ENCODE peak calls at places on chromosomes 6 and 20, in ten cellular contexts. One of them, this sample, is unnamed.
A peak's percentile ranks its signal among the peaks of the same experiment; 100 is the strongest.

GRCh38 chr6:43817192-43817591 is 47.2 kb downstream of the VEGFA start:
- DNase-seq in GM12878: no peak
- DNase-seq in K562: peak; percentile 69
- DNase-seq in SK-N-SH: no peak
- DNase-seq in esophagus muscularis mucosa: no peak
- DNase-seq in stomach: peak; percentile 57
- DNase-seq in HepG2: peak; percentile 72
- DNase-seq in A549: peak; percentile 66
- DNase-seq in upper lobe of left lung: no peak
- DNase-seq in ovary: no peak
- DNase-seq in this sample: no peak

GRCh38 chr20:47418061-47418616 is 61.6 kb upstream of the ZMYND8 start:
- DNase-seq in A549: no peak
- DNase-seq in K562: no peak
- DNase-seq in SK-N-SH: no peak
- DNase-seq in upper lobe of left lung: no peak
- DNase-seq in ovary: no peak
- DNase-seq in esophagus muscularis mucosa: no peak
- DNase-seq in HepG2: peak; percentile 71
- DNase-seq in GM12878: no peak
- DNase-seq in stomach: no peak
- DNase-seq in this sample: no peak

GRCh38 chr6:25314776-25315175 is 35.6 kb downstream of the CARMIL1 start:
- DNase-seq in esophagus muscularis mucosa: no peak
- DNase-seq in K562: no peak
- DNase-seq in upper lobe of left lung: no peak
- DNase-seq in stomach: no peak
- DNase-seq in A549: no peak
- DNase-seq in SK-N-SH: no peak
- DNase-seq in ovary: no peak
- DNase-seq in HepG2: no peak
- DNase-seq in GM12878: no peak
- DNase-seq in this sample: no peak

GRCh38 chr6:81086931-81087330 is 665.5 kb downstream of the TENT5A start:
- DNase-seq in ovary: no peak
- DNase-seq in GM12878: no peak
- DNase-seq in K562: no peak
- DNase-seq in SK-N-SH: no peak
- DNase-seq in A549: no peak
- DNase-seq in HepG2: no peak
- DNase-seq in upper lobe of left lung: no peak
- DNase-seq in stomach: no peak
- DNase-seq in esophagus muscularis mucosa: no peak
- DNase-seq in this sample: no peak

GRCh38 chr6:25454141-25454540 is 175.0 kb downstream of the CARMIL1 start:
- DNase-seq in K562: no peak
- DNase-seq in ovary: no peak
- DNase-seq in A549: no peak
- DNase-seq in upper lobe of left lung: no peak
- DNase-seq in HepG2: no peak
- DNase-seq in SK-N-SH: no peak
- DNase-seq in esophagus muscularis mucosa: no peak
- DNase-seq in GM12878: no peak
- DNase-seq in stomach: no peak
- DNase-seq in this sample: no peak

GRCh38 chr6:35402136-35402855 is 49.8 kb upstream of the FANCE start:
- DNase-seq in stomach: peak; percentile 79
- DNase-seq in K562: no peak
- DNase-seq in ovary: no peak
- DNase-seq in SK-N-SH: no peak
- DNase-seq in HepG2: peak; percentile 93
- DNase-seq in esophagus muscularis mucosa: no peak
- DNase-seq in A549: no peak
- DNase-seq in upper lobe of left lung: no peak
- DNase-seq in GM12878: peak; percentile 51
- DNase-seq in this sample: no peak

GRCh38 chr6:17013701-17014100 is 88.1 kb upstream of the STMND1 start:
- DNase-seq in esophagus muscularis mucosa: no peak
- DNase-seq in SK-N-SH: no peak
- DNase-seq in HepG2: no peak
- DNase-seq in GM12878: no peak
- DNase-seq in ovary: no peak
- DNase-seq in upper lobe of left lung: no peak
- DNase-seq in stomach: no peak
- DNase-seq in K562: no peak
- DNase-seq in A549: no peak
- DNase-seq in this sample: no peak

GRCh38 chr6:127077886-127078285 is 40.6 kb upstream of the RSPO3 start:
- DNase-seq in esophagus muscularis mucosa: no peak
- DNase-seq in HepG2: no peak
- DNase-seq in GM12878: no peak
- DNase-seq in A549: no peak
- DNase-seq in upper lobe of left lung: no peak
- DNase-seq in stomach: no peak
- DNase-seq in K562: no peak
- DNase-seq in ovary: no peak
- DNase-seq in SK-N-SH: no peak
- DNase-seq in this sample: no peak

GRCh38 chr6:109867970-109868358 is 110.1 kb upstream of the GPR6 start:
- DNase-seq in GM12878: no peak
- DNase-seq in A549: no peak
- DNase-seq in K562: no peak
- DNase-seq in SK-N-SH: no peak
- DNase-seq in stomach: no peak
- DNase-seq in ovary: peak; percentile 38
- DNase-seq in esophagus muscularis mucosa: peak; percentile 12
- DNase-seq in HepG2: no peak
- DNase-seq in upper lobe of left lung: no peak
- DNase-seq in this sample: no peak

GRCh38 chr6:17156112-17156921 is 54.5 kb downstream of the STMND1 start:
- DNase-seq in A549: peak; percentile 34
- DNase-seq in SK-N-SH: peak; percentile 63
- DNase-seq in HepG2: peak; percentile 75
- DNase-seq in ovary: peak; percentile 72
- DNase-seq in upper lobe of left lung: no peak
- DNase-seq in stomach: peak; percentile 72
- DNase-seq in GM12878: peak; percentile 20
- DNase-seq in esophagus muscularis mucosa: peak; percentile 91
- DNase-seq in K562: peak; percentile 61
- DNase-seq in this sample: peak; percentile 94

GRCh38 chr6:157841211-157841840 is 18.3 kb downstream of the SNX9 start:
- DNase-seq in K562: peak; percentile 50
- DNase-seq in HepG2: no peak
- DNase-seq in SK-N-SH: no peak
- DNase-seq in upper lobe of left lung: no peak
- DNase-seq in A549: no peak
- DNase-seq in GM12878: peak; percentile 73
- DNase-seq in stomach: peak; percentile 53
- DNase-seq in esophagus muscularis mucosa: no peak
- DNase-seq in ovary: no peak
- DNase-seq in this sample: no peak

GRCh38 chr6:36757943-36758508 is 60.4 kb downstream of the RAB44 start:
- DNase-seq in K562: no peak
- DNase-seq in ovary: no peak
- DNase-seq in SK-N-SH: no peak
- DNase-seq in A549: no peak
- DNase-seq in upper lobe of left lung: no peak
- DNase-seq in stomach: no peak
- DNase-seq in esophagus muscularis mucosa: no peak
- DNase-seq in HepG2: no peak
- DNase-seq in GM12878: no peak
- DNase-seq in this sample: no peak

GRCh38 chr6:127190552-127190951 is 72.1 kb downstream of the RSPO3 start:
- DNase-seq in HepG2: no peak
- DNase-seq in GM12878: no peak
- DNase-seq in upper lobe of left lung: no peak
- DNase-seq in stomach: no peak
- DNase-seq in ovary: no peak
- DNase-seq in SK-N-SH: no peak
- DNase-seq in esophagus muscularis mucosa: no peak
- DNase-seq in K562: peak; percentile 7
- DNase-seq in A549: peak; percentile 4
- DNase-seq in this sample: no peak

GRCh38 chr6:27130668-27131428 is 116.7 kb upstream of the PRSS16 start:
- DNase-seq in esophagus muscularis mucosa: no peak
- DNase-seq in A549: no peak
- DNase-seq in ovary: no peak
- DNase-seq in upper lobe of left lung: no peak
- DNase-seq in stomach: no peak
- DNase-seq in HepG2: no peak
- DNase-seq in SK-N-SH: no peak
- DNase-seq in K562: no peak
- DNase-seq in GM12878: no peak
- DNase-seq in this sample: no peak

GRCh38 chr6:20403080-20403765 is 1.5 kb downstream of the E2F3 start:
- DNase-seq in esophagus muscularis mucosa: peak; percentile 96
- DNase-seq in stomach: peak; percentile 84
- DNase-seq in SK-N-SH: peak; percentile 87
- DNase-seq in GM12878: peak; percentile 67
- DNase-seq in ovary: peak; percentile 72
- DNase-seq in HepG2: peak; percentile 91
- DNase-seq in K562: peak; percentile 83
- DNase-seq in A549: peak; percentile 49
- DNase-seq in upper lobe of left lung: peak; percentile 97
- DNase-seq in this sample: peak; percentile 56

GRCh38 chr6:33276864-33277662 is at the start of gene B3GALT4:
- DNase-seq in esophagus muscularis mucosa: peak; percentile 95
- DNase-seq in A549: peak; percentile 46
- DNase-seq in HepG2: no peak
- DNase-seq in K562: peak; percentile 91
- DNase-seq in SK-N-SH: peak; percentile 92
- DNase-seq in stomach: peak; percentile 84
- DNase-seq in upper lobe of left lung: peak; percentile 95
- DNase-seq in ovary: peak; percentile 75
- DNase-seq in GM12878: peak; percentile 49
- DNase-seq in this sample: peak; percentile 48

GRCh38 chr20:38866265-38867061 is 59.8 kb upstream of the FAM83D start:
- DNase-seq in HepG2: no peak
- DNase-seq in A549: no peak
- DNase-seq in GM12878: no peak
- DNase-seq in ovary: no peak
- DNase-seq in stomach: no peak
- DNase-seq in SK-N-SH: peak; percentile 57
- DNase-seq in upper lobe of left lung: no peak
- DNase-seq in esophagus muscularis mucosa: no peak
- DNase-seq in K562: no peak
- DNase-seq in this sample: no peak
- TF ChIP-seq EP300 in HepG2: no peak
- TF ChIP-seq EP300 in A549: no peak
- TF ChIP-seq EP300 in GM12878: no peak
- TF ChIP-seq EP300 in ovary: no peak
- TF ChIP-seq EP300 in stomach: no peak
- TF ChIP-seq EP300 in SK-N-SH: no peak
- TF ChIP-seq EP300 in upper lobe of left lung: no peak
- TF ChIP-seq EP300 in esophagus muscularis mucosa: no peak
- TF ChIP-seq EP300 in K562: no peak
- TF ChIP-seq EP300 in this sample: no peak

GRCh38 chr6:47379328-47379727 is 69.6 kb upstream of the TNFRSF21 start:
- DNase-seq in A549: no peak
- DNase-seq in ovary: no peak
- DNase-seq in upper lobe of left lung: no peak
- DNase-seq in K562: no peak
- DNase-seq in GM12878: no peak
- DNase-seq in SK-N-SH: no peak
- DNase-seq in esophagus muscularis mucosa: no peak
- DNase-seq in stomach: no peak
- DNase-seq in HepG2: no peak
- DNase-seq in this sample: no peak
- TF ChIP-seq EP300 in A549: no peak
- TF ChIP-seq EP300 in ovary: no peak
- TF ChIP-seq EP300 in upper lobe of left lung: no peak
- TF ChIP-seq EP300 in K562: no peak
- TF ChIP-seq EP300 in GM12878: no peak
- TF ChIP-seq EP300 in SK-N-SH: no peak
- TF ChIP-seq EP300 in esophagus muscularis mucosa: no peak
- TF ChIP-seq EP300 in stomach: no peak
- TF ChIP-seq EP300 in HepG2: no peak
- TF ChIP-seq EP300 in this sample: no peak

GRCh38 chr20:32636821-32637220 is 36.9 kb downstream of the C20orf203 start:
- DNase-seq in SK-N-SH: no peak
- DNase-seq in A549: no peak
- DNase-seq in GM12878: no peak
- DNase-seq in upper lobe of left lung: no peak
- DNase-seq in HepG2: no peak
- DNase-seq in K562: no peak
- DNase-seq in ovary: peak; percentile 34
- DNase-seq in esophagus muscularis mucosa: no peak
- DNase-seq in stomach: no peak
- DNase-seq in this sample: no peak

GRCh38 chr20:32637311-32637710 is 36.4 kb downstream of the C20orf203 start:
- DNase-seq in HepG2: no peak
- DNase-seq in ovary: no peak
- DNase-seq in K562: no peak
- DNase-seq in upper lobe of left lung: no peak
- DNase-seq in stomach: no peak
- DNase-seq in SK-N-SH: no peak
- DNase-seq in esophagus muscularis mucosa: no peak
- DNase-seq in GM12878: no peak
- DNase-seq in A549: no peak
- DNase-seq in this sample: no peak

GRCh38 chr20:32634041-32634805 is 39.5 kb downstream of the C20orf203 start:
- DNase-seq in SK-N-SH: no peak
- DNase-seq in esophagus muscularis mucosa: no peak
- DNase-seq in K562: peak; percentile 45
- DNase-seq in upper lobe of left lung: no peak
- DNase-seq in A549: no peak
- DNase-seq in ovary: no peak
- DNase-seq in HepG2: no peak
- DNase-seq in GM12878: no peak
- DNase-seq in stomach: no peak
- DNase-seq in this sample: no peak

GRCh38 chr20:32636278-32636677 is 37.5 kb downstream of the C20orf203 start:
- DNase-seq in stomach: no peak
- DNase-seq in SK-N-SH: no peak
- DNase-seq in GM12878: no peak
- DNase-seq in upper lobe of left lung: no peak
- DNase-seq in ovary: peak; percentile 29
- DNase-seq in A549: no peak
- DNase-seq in K562: no peak
- DNase-seq in HepG2: no peak
- DNase-seq in esophagus muscularis mucosa: no peak
- DNase-seq in this sample: no peak

GRCh38 chr20:32635764-32636163 is 38.0 kb downstream of the C20orf203 start:
- DNase-seq in upper lobe of left lung: no peak
- DNase-seq in HepG2: no peak
- DNase-seq in K562: no peak
- DNase-seq in ovary: no peak
- DNase-seq in GM12878: no peak
- DNase-seq in stomach: no peak
- DNase-seq in SK-N-SH: no peak
- DNase-seq in A549: no peak
- DNase-seq in esophagus muscularis mucosa: no peak
- DNase-seq in this sample: no peak
- TF ChIP-seq EP300 in upper lobe of left lung: no peak
- TF ChIP-seq EP300 in HepG2: no peak
- TF ChIP-seq EP300 in K562: no peak
- TF ChIP-seq EP300 in ovary: no peak
- TF ChIP-seq EP300 in GM12878: no peak
- TF ChIP-seq EP300 in stomach: no peak
- TF ChIP-seq EP300 in SK-N-SH: no peak
- TF ChIP-seq EP300 in A549: no peak
- TF ChIP-seq EP300 in esophagus muscularis mucosa: no peak
- TF ChIP-seq EP300 in this sample: no peak

GRCh38 chr6:97074785-97075184 is 150.3 kb downstream of the KLHL32 start:
- DNase-seq in K562: no peak
- DNase-seq in HepG2: no peak
- DNase-seq in GM12878: no peak
- DNase-seq in stomach: no peak
- DNase-seq in esophagus muscularis mucosa: no peak
- DNase-seq in SK-N-SH: no peak
- DNase-seq in upper lobe of left lung: no peak
- DNase-seq in A549: no peak
- DNase-seq in ovary: no peak
- DNase-seq in this sample: no peak
- TF ChIP-seq EP300 in K562: no peak
- TF ChIP-seq EP300 in HepG2: no peak
- TF ChIP-seq EP300 in GM12878: no peak
- TF ChIP-seq EP300 in stomach: no peak
- TF ChIP-seq EP300 in esophagus muscularis mucosa: no peak
- TF ChIP-seq EP300 in SK-N-SH: no peak
- TF ChIP-seq EP300 in upper lobe of left lung: no peak
- TF ChIP-seq EP300 in A549: no peak
- TF ChIP-seq EP300 in ovary: no peak
- TF ChIP-seq EP300 in this sample: no peak

This sample was measured in tibial nerve.